ENCODE peak calls at places on chromosomes 3 and 15, in six cellular contexts. V, A, Z, W, P and C are unnamed samples.
A peak's percentile ranks its signal among the peaks of the same experiment; 100 is the strongest.

GRCh38 chr3:4350789-4351163 is 47.6 kb downstream of the SETMAR start:
- DNase-seq in V (peak; percentile 53), Z (peak; percentile 31), A (peak; percentile 64), W (no peak), P (peak; percentile 80), C (peak; percentile 37)

GRCh38 chr3:77935418-77935817 is 895.5 kb downstream of the ROBO2 start:
- DNase-seq in A (no peak), Z (no peak), P (no peak), W (no peak), V (no peak), C (no peak)

GRCh38 chr15:85607141-85607806 is 187.5 kb downstream of the KLHL25 start:
- DNase-seq in W (no peak), V (peak; percentile 27), P (no peak), Z (no peak), A (no peak), C (no peak)

GRCh38 chr3:64853456-64853855 is 165.7 kb upstream of the ADAMTS9 start:
- DNase-seq in V (no peak), A (no peak), Z (no peak), P (no peak), W (no peak), C (no peak)

GRCh38 chr3:104425416-104425815 is 941.3 kb upstream of the ALCAM start:
- DNase-seq in W (no peak), V (no peak), Z (no peak), A (no peak), P (no peak), C (no peak)

GRCh38 chr15:89299896-89300295 is 34.7 kb downstream of the POLG start:
- DNase-seq in P (no peak), V (no peak), A (no peak), W (no peak), Z (no peak), C (peak; percentile 16)

GRCh38 chr3:188915137-188915536 is 256.6 kb upstream of the TPRG1 start:
- DNase-seq in W (no peak), V (no peak), A (no peak), P (no peak), Z (no peak), C (no peak)

GRCh38 chr3:120224249-120224648 is 60.8 kb downstream of the GPR156 start:
- DNase-seq in A (no peak), V (no peak), Z (no peak), W (no peak), P (no peak), C (no peak)

GRCh38 chr15:71437919-71438318 is 322.6 kb downstream of the THSD4 start:
- DNase-seq in A (no peak), Z (no peak), V (no peak), P (no peak), W (no peak), C (no peak)

GRCh38 chr3:132003685-132004084 is 31.1 kb downstream of the CPNE4 start:
- DNase-seq in W (no peak), V (no peak), A (no peak), P (no peak), Z (no peak), C (no peak)

GRCh38 chr3:68088216-68088615 is 433.8 kb upstream of the SUCLG2 start:
- DNase-seq in W (no peak), V (no peak), Z (no peak), A (no peak), P (no peak), C (no peak)

GRCh38 chr3:161096771-161097367 is 8.3 kb downstream of the B3GALNT1 start:
- DNase-seq in A (peak; percentile 23), P (no peak), Z (no peak), V (peak; percentile 38), W (peak; percentile 10), C (no peak)

GRCh38 chr3:109685084-109686079 is 348.0 kb upstream of the DPPA4 start:
- DNase-seq in V (no peak), A (peak; percentile 4), Z (no peak), P (no peak), W (no peak), C (peak; percentile 93)

GRCh38 chr3:70982700-70983140 is 600.8 kb downstream of the FOXP1 start:
- DNase-seq in W (no peak), V (no peak), Z (peak; percentile 37), A (no peak), P (no peak), C (peak; percentile 71)

GRCh38 chr15:88882745-88883144 is 12.6 kb downstream of the HAPLN3 start:
- DNase-seq in V (no peak), P (no peak), W (no peak), Z (no peak), A (no peak), C (no peak)

GRCh38 chr3:57257678-57258077 is 30.1 kb downstream of the APPL1 start:
- DNase-seq in W (no peak), P (no peak), V (no peak), Z (no peak), A (no peak), C (no peak)

GRCh38 chr3:29718661-29719065 is 437.8 kb downstream of the RBMS3 start:
- DNase-seq in V (no peak), W (no peak), P (no peak), Z (no peak), A (no peak), C (no peak)

GRCh38 chr15:70245932-70246622 is 148.4 kb upstream of the TLE3 start:
- DNase-seq in P (no peak), A (no peak), V (no peak), W (no peak), Z (peak; percentile 30), C (peak; percentile 35)

GRCh38 chr15:74552761-74553441 is 11.9 kb downstream of the ARID3B start:
- DNase-seq in Z (no peak), W (no peak), P (no peak), A (no peak), V (no peak), C (no peak)
- TF ChIP-seq JUND in Z (no peak), W (no peak), P (no peak), A (no peak), V (no peak), C (no peak)

GRCh38 chr3:163971861-163972260 is 1106.4 kb downstream of the SI start:
- DNase-seq in A (no peak), P (no peak), Z (no peak), W (no peak), V (no peak), C (no peak)
- TF ChIP-seq MAX in A (no peak), P (no peak), Z (no peak), W (no peak), V (no peak), C (no peak)

GRCh38 chr3:130850846-130851245 is 43.0 kb upstream of the ATP2C1 start:
- DNase-seq in Z (no peak), P (no peak), A (no peak), W (no peak), V (no peak), C (no peak)
- TF ChIP-seq JUND in Z (no peak), P (no peak), A (no peak), W (no peak), V (no peak), C (no peak)

DNA sequence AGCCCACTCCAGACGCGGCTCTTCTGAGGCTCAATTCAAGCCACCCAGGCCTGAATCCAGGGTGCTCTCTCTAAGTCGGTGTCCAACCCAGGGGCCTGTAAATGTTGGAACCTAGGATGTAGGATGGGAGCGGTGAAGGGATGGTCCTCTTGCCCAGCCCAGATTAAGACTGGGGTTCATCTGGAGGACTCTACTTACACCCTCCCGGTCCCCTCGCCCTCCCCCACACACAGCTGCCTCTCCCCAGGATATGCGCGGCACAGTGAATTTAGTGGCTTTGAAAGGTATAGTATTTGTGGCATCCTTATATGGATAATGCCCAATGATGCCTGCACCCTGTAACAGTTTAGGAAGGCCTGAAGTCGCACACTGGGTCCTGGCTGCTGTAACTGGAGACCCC is 855 bp upstream of the FBN1 start:
- DNase-seq in A (no peak), P (no peak), W (no peak), V (no peak), Z (no peak), C (no peak)
- TF ChIP-seq MAX in A (no peak), P (no peak), W (no peak), V (no peak), Z (no peak), C (no peak)

DNA sequence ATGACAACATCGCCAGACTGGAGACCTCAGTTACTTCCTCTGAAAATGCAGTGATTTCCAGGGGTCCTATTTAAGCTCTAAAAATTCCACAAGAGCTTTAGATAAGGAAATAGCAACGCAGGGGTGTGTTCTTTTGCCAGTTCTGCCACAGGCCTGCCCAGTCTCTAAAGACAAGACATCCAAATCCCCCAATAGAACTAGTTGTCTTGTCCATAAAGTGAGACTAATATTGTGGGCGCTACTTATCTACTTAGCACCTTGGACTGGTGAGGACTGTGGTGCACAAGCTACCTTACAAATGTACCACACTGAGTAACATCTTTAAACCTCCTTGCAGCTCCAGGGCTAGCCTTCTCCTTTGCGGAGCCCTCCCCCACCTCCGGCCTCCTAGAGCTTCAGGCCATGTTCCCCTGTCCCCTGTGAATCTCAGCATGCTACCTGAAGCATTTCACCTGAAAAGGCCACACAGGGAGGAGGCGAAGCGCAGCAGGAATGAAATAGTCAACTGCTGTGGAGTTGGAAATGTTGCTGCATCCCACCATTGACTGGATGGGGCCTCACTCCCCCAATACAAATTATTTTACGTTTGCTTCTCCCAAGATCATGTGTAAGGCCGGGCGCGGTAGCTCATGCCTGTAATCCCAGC is 9.6 kb upstream of the LRRC2 start:
- DNase-seq in P (no peak), A (no peak), V (no peak), Z (no peak), W (no peak), C (no peak)
- TF ChIP-seq JUND in P (no peak), A (no peak), V (no peak), Z (no peak), W (no peak), C (no peak)

GRCh38 chr15:62241135-62241770 is 76.2 kb upstream of the C2CD4B start:
- DNase-seq in V (peak; percentile 32), W (peak; percentile 31), Z (no peak), P (no peak), A (no peak), C (peak; percentile 36)
- TF ChIP-seq MAX in V (no peak), W (no peak), Z (no peak), P (no peak), A (no peak), C (no peak)

GRCh38 chr15:58037902-58038301 is 27.6 kb downstream of the ALDH1A2 start:
- DNase-seq in A (no peak), V (no peak), P (no peak), Z (no peak), W (no peak), C (no peak)
- TF ChIP-seq JUND in A (no peak), V (no peak), P (no peak), Z (no peak), W (no peak), C (no peak)

GRCh38 chr3:126913524-126913923 is 69.4 kb upstream of the PLXNA1 start:
- DNase-seq in P (no peak), Z (no peak), A (no peak), W (no peak), V (no peak), C (peak; percentile 26)

GRCh38 chr3:126912027-126912422 is 70.9 kb upstream of the PLXNA1 start:
- DNase-seq in Z (no peak), V (no peak), P (no peak), A (no peak), W (no peak), C (no peak)

GRCh38 chr3:126912491-126913195 is 70.3 kb upstream of the PLXNA1 start:
- DNase-seq in P (no peak), W (no peak), Z (no peak), A (no peak), V (no peak), C (no peak)

GRCh38 chr3:126910231-126910630 is 72.7 kb upstream of the PLXNA1 start:
- DNase-seq in A (no peak), V (no peak), W (no peak), Z (no peak), P (no peak), C (no peak)

GRCh38 chr3:126911162-126912026 is 71.5 kb upstream of the PLXNA1 start:
- DNase-seq in V (peak; percentile 21), W (peak; percentile 39), Z (peak; percentile 98), P (peak; percentile 86), A (no peak), C (peak; percentile 76)
- TF ChIP-seq MAX in V (no peak), W (no peak), Z (peak; percentile 21), P (peak; percentile 40), A (peak; percentile 89), C (peak; percentile 88)